ENCODE peak calls at places on chromosome 17, in nine cellular contexts. W is breast epithelium, X is neural crest cell, J is heart left ventricle, S is uterus, P is transverse colon, U is psoas muscle, Q is neural progenitor cell, I is fibroblast of pulmonary artery. Z is an unnamed sample.
A peak's percentile ranks its signal among the peaks of the same experiment; 100 is the strongest.

GRCh38 chr17:38706625-38707298 is 1.7 kb downstream of the MLLT6 start:
- DNase-seq in X (no peak), J (peak; percentile 31), P (no peak), Q (peak; percentile 29), I (no peak), W (no peak), S (no peak), U (no peak), Z (no peak)

GRCh38 chr17:6639651-6640535 is 618 bp downstream of the KIAA0753 start:
- DNase-seq in U (peak; percentile 68), W (no peak), P (peak; percentile 47), X (peak; percentile 49), S (peak; percentile 28), J (no peak), I (peak; percentile 45), Q (peak; percentile 72), Z (peak; percentile 15)

GRCh38 chr17:67270411-67270810 is 25.4 kb upstream of the HELZ start:
- DNase-seq in X (no peak), Q (no peak), P (no peak), S (no peak), U (no peak), W (no peak), J (no peak), I (no peak), Z (no peak)

GRCh38 chr17:65005858-65006257 is 50.7 kb downstream of the GNA13 start:
- DNase-seq in P (no peak), U (no peak), X (no peak), I (no peak), W (no peak), Q (no peak), J (no peak), S (no peak), Z (no peak)

GRCh38 chr17:6713130-6713917 is at the start of gene SLC13A5:
- DNase-seq in I (peak; percentile 38), W (no peak), J (no peak), P (no peak), X (peak; percentile 67), U (no peak), Q (peak; percentile 93), S (no peak), Z (no peak)

GRCh38 chr17:28216528-28216927 is 102.5 kb upstream of the TMEM97 start:
- DNase-seq in W (no peak), P (no peak), I (peak; percentile 38), J (no peak), X (no peak), U (no peak), Q (no peak), S (no peak), Z (no peak)

GRCh38 chr17:49787932-49788442 is 494 bp upstream of the KAT7 start:
- DNase-seq in P (peak; percentile 26), S (no peak), W (peak; percentile 29), U (no peak), X (peak; percentile 16), I (no peak), Q (peak; percentile 47), J (peak; percentile 37), Z (no peak)

GRCh38 chr17:62578757-62579487 is 48.5 kb upstream of the MRC2 start:
- DNase-seq in S (no peak), I (no peak), U (no peak), J (no peak), Q (no peak), P (no peak), X (no peak), W (no peak), Z (no peak)

GRCh38 chr17:5683241-5683640 is 98.9 kb upstream of the NLRP1 start:
- DNase-seq in J (no peak), U (no peak), Q (no peak), W (no peak), X (no peak), I (no peak), S (no peak), P (no peak), Z (no peak)

GRCh38 chr17:38449364-38449763 is 21.1 kb downstream of the ARHGAP23 start:
- DNase-seq in I (no peak), J (peak; percentile 57), U (no peak), X (no peak), W (peak; percentile 74), S (no peak), P (no peak), Q (no peak), Z (no peak)

GRCh38 chr17:12637745-12638651 is 27.7 kb upstream of the MYOCD start:
- DNase-seq in X (no peak), P (no peak), J (no peak), W (no peak), S (no peak), I (no peak), Q (no peak), U (no peak), Z (no peak)

GRCh38 chr17:63843387-63844292 is 1.2 kb upstream of the SMARCD2 start:
- DNase-seq in S (peak; percentile 58), W (peak; percentile 32), J (peak; percentile 83), I (peak; percentile 93), X (no peak), P (peak; percentile 45), U (peak; percentile 74), Q (no peak), Z (no peak)

GRCh38 chr17:246226-246625 is 64.8 kb upstream of the DOC2B start:
- DNase-seq in W (no peak), J (peak; percentile 15), S (no peak), Q (no peak), U (peak; percentile 19), X (no peak), I (no peak), P (peak; percentile 45), Z (no peak)

GRCh38 chr17:45574376-45574775 is 83.9 kb upstream of the PLEKHM1 start:
- DNase-seq in J (no peak), P (no peak), X (no peak), Q (no peak), I (peak; percentile 58), W (no peak), U (no peak), S (no peak), Z (no peak)

GRCh38 chr17:58321571-58322525 is 6.7 kb downstream of the TSPOAP1 start:
- DNase-seq in S (no peak), U (peak; percentile 42), W (no peak), J (peak; percentile 18), I (no peak), P (no peak), Q (no peak), X (no peak), Z (no peak)

GRCh38 chr17:27206447-27206846 is 87.5 kb upstream of the WSB1 start:
- DNase-seq in J (no peak), I (no peak), W (no peak), S (no peak), X (no peak), U (no peak), P (peak; percentile 16), Q (no peak), Z (no peak)

DNA sequence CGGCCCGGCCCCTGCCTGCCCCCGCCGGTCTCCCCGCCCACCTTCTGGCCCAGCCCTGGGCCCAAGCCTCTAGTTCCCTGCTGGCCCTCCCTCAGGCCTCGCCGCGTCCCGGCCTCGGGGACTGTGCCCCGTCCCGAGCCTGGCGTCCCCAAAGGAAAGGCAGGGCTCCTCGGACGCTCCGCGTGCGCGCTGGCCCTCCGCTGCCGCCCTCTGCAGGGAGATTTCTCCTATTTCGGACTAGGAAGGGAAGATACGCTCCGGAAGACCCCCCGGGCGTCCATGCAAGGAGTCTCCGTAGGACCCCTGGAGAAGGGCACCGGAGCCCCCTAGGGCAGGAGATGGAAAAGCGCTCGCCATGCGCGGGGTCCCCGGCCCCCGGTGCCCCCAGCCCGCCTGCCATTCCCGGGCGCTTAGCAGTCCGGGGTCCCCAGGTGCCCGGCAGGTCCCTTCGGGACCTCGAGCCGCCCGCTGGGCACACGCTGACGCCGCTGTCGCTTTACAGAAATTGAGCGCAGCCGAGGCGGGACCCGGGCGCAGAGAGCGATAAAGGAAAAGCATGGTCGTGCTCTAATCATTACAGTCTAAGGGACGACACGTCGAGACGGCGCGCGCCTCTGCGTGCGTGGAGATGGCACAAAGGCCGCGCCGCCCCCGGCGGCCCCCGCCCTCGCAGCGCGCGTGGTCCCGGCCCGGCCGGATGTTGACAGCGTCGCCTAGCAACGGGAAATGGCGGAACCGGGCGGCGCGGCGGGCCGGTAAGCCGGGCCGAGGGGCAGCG is at the start of gene CCDC40:
- DNase-seq in X (peak; percentile 78), W (peak; percentile 73), P (peak; percentile 87), J (peak; percentile 92), I (peak; percentile 73), S (peak; percentile 82), Q (peak; percentile 94), U (peak; percentile 91), Z (peak; percentile 67)
- TF ChIP-seq CTCF in X (no peak), W (no peak), P (peak; percentile 12), J (no peak), I (no peak), S (no peak), Q (peak; percentile 25), U (peak; percentile 29), Z (no peak)

GRCh38 chr17:81345211-81346089 is 49.8 kb upstream of the BAHCC1 start:
- DNase-seq in S (peak; percentile 88), W (peak; percentile 86), U (peak; percentile 97), J (peak; percentile 94), Q (peak; percentile 92), P (peak; percentile 89), I (peak; percentile 92), X (peak; percentile 66), Z (peak; percentile 92)
- TF ChIP-seq CTCF in S (peak; percentile 37), W (peak; percentile 57), U (peak; percentile 39), J (peak; percentile 34), Q (peak; percentile 36), P (peak; percentile 78), I (no peak), X (peak; percentile 49), Z (peak; percentile 54)

GRCh38 chr17:47066095-47066494 is 87.0 kb upstream of the RPRML start:
- DNase-seq in Q (peak; percentile 10), X (no peak), W (no peak), S (no peak), P (no peak), I (peak; percentile 4), U (no peak), J (no peak), Z (no peak)

GRCh38 chr17:47064684-47065083 is 85.6 kb upstream of the RPRML start:
- DNase-seq in U (no peak), Q (no peak), W (no peak), P (no peak), S (no peak), J (no peak), X (no peak), I (no peak), Z (no peak)

GRCh38 chr17:47063475-47063874 is 84.4 kb upstream of the RPRML start:
- DNase-seq in J (no peak), U (no peak), P (no peak), S (no peak), X (no peak), W (no peak), I (no peak), Q (no peak), Z (no peak)

GRCh38 chr17:47072881-47073280 is 93.8 kb upstream of the RPRML start:
- DNase-seq in X (no peak), W (no peak), J (peak; percentile 44), P (no peak), Q (no peak), S (no peak), U (no peak), I (no peak), Z (no peak)

GRCh38 chr17:47066841-47067682 is 88.0 kb upstream of the RPRML start:
- DNase-seq in X (peak; percentile 67), W (peak; percentile 57), Q (peak; percentile 91), S (peak; percentile 79), J (peak; percentile 89), U (peak; percentile 90), I (peak; percentile 94), P (peak; percentile 79), Z (peak; percentile 68)
- TF ChIP-seq CTCF in X (peak; percentile 23), W (no peak), Q (peak; percentile 35), S (no peak), J (peak; percentile 22), U (no peak), I (peak; percentile 16), P (peak; percentile 27), Z (peak; percentile 34)

GRCh38 chr17:79272666-79273219 is 198.1 kb downstream of the ENGASE start:
- DNase-seq in P (no peak), I (peak; percentile 7), Q (no peak), X (no peak), S (no peak), J (no peak), W (no peak), U (no peak), Z (no peak)
- TF ChIP-seq CTCF in P (no peak), I (no peak), Q (no peak), X (no peak), S (no peak), J (no peak), W (no peak), U (no peak), Z (no peak)

Z was measured in gastrocnemius medialis.